ENCODE peak calls at places on chromosomes 5 and 9, in eight cellular contexts. L is adrenal gland, Z is esophagus squamous epithelium, O is A549, D is stomach, U is K562, M is IMR-90, F is uterus. H is an unnamed sample.

GRCh38 chr5:132354828-132355765 is 14.4 kb upstream of the SLC22A5 start:
- DNase-seq in F (no peak), U (no peak), M (no peak), Z (no peak), L (no peak), D (no peak), O (no peak), H (no peak)

GRCh38 chr9:4538621-4539020 is 48.4 kb downstream of the SLC1A1 start:
- DNase-seq in F (no peak), D (no peak), Z (no peak), U (no peak), L (no peak), O (no peak), M (no peak), H (no peak)

GRCh38 chr5:117262607-117263131 is 688.0 kb upstream of the SEMA6A start:
- DNase-seq in M (no peak), D (no peak), U (no peak), Z (no peak), F (no peak), L (no peak), O (no peak), H (no peak)

GRCh38 chr5:109829331-109829730 is 139.6 kb downstream of the MAN2A1 start:
- DNase-seq in O (no peak), U (no peak), M (peak), D (no peak), Z (no peak), L (no peak), F (no peak), H (no peak)

GRCh38 chr5:155732587-155733376 is 594.2 kb upstream of the SGCD start:
- DNase-seq in F (no peak), Z (no peak), U (no peak), O (no peak), M (no peak), L (no peak), D (no peak), H (no peak)

GRCh38 chr5:67679184-67679855 is 482.7 kb upstream of the CD180 start:
- DNase-seq in Z (no peak), D (no peak), F (no peak), M (no peak), U (no peak), L (no peak), O (no peak), H (no peak)

GRCh38 chr9:456365-456764 is 241.7 kb downstream of the DOCK8 start:
- DNase-seq in D (peak), L (peak), O (no peak), M (no peak), Z (no peak), F (peak), U (no peak), H (no peak)

GRCh38 chr5:43839218-43839617 is 236.2 kb downstream of the NNT start:
- DNase-seq in U (no peak), F (no peak), L (no peak), M (peak), Z (no peak), D (no peak), O (no peak), H (peak)

GRCh38 chr5:9712506-9713285 is 82.5 kb upstream of the TAS2R1 start:
- DNase-seq in L (no peak), F (no peak), D (no peak), O (no peak), Z (no peak), M (peak), U (no peak), H (no peak)

GRCh38 chr5:23523998-23524397 is 16.6 kb downstream of the PRDM9 start:
- DNase-seq in D (no peak), M (no peak), U (no peak), O (no peak), Z (no peak), F (no peak), L (no peak), H (no peak)

GRCh38 chr5:370311-370958 is 48.9 kb downstream of the AHRR start:
- DNase-seq in U (no peak), D (peak), O (no peak), L (no peak), Z (no peak), M (no peak), F (no peak), H (no peak)

GRCh38 chr9:69221036-69221435 is 47.0 kb downstream of the TJP2 start:
- DNase-seq in L (no peak), U (no peak), O (no peak), D (no peak), M (no peak), Z (no peak), F (no peak), H (no peak)

GRCh38 chr5:135204151-135204600 is 170.1 kb upstream of the PITX1 start:
- DNase-seq in U (peak), D (no peak), L (no peak), Z (no peak), M (peak), F (no peak), O (no peak), H (no peak)

GRCh38 chr5:176382721-176383120 is 5.7 kb downstream of the NOP16 start:
- DNase-seq in O (no peak), M (no peak), Z (no peak), U (no peak), F (no peak), L (no peak), D (no peak), H (no peak)

GRCh38 chr5:176383248-176383905 is 5.0 kb downstream of the NOP16 start:
- DNase-seq in M (no peak), F (no peak), D (no peak), O (no peak), U (no peak), L (no peak), Z (no peak), H (no peak)

GRCh38 chr5:176381423-176381822 is 7.0 kb downstream of the NOP16 start:
- DNase-seq in D (no peak), U (no peak), M (peak), L (no peak), O (no peak), Z (no peak), F (no peak), H (no peak)

GRCh38 chr5:176383961-176384360 is 4.4 kb downstream of the NOP16 start:
- DNase-seq in O (no peak), L (no peak), M (no peak), Z (no peak), U (no peak), D (no peak), F (no peak), H (no peak)

DNA sequence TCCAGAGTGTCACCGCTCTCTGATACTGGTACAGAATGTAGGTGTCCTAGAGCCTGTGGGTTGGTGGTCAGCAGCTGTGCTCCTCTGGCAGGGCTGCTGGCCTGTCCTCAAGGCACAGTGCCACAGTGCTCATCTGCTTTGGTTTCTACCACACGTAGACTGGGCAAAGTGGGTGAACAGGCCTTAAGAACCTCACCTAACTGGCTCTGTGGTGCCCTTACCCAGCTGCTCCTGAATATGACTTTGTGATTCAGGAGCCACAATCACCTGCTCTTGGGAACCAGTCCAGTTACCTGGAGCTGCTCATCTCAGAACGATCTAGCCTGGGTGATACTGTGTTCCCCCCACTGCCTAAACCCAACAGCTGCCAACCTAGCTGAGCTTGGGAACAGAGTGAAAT is 6.4 kb downstream of the NOP16 start:
- DNase-seq in L (no peak), F (no peak), D (no peak), Z (no peak), U (no peak), M (no peak), O (no peak), H (no peak)
- TF ChIP-seq POLR2A in L (no peak), F (no peak), D (no peak), Z (no peak), U (no peak), M (no peak), O (no peak), H (no peak)

DNA sequence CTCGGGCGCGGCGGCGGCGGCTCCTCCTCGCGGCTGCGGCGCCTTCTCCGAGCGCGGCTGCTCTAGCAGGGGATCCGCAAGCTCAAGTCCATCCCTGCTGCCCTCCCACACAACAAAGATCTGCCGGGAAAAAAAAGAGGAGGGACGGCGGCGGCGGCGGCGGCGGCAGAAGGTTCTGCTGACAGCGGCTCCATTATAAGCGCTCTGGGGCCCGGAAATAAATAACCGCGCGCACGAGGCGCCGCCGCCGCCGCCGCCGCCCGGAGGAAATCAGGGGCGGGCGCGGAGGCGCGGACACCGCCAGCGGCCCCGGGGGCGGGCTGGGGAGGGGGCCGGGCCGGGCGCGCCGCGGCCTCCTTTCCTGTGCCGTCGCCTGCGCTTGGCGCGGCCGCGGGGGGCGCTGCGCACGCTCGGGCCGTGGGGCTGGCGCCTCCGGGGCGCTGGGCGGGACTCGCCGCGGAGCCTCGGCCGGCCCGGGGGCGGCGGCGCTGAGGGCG is at the start of gene ANKH:
- DNase-seq in L (peak), Z (peak), D (peak), F (peak), M (peak), O (peak), U (peak), H (peak)
- TF ChIP-seq POLR2A in L (no peak), Z (no peak), D (no peak), F (no peak), M (peak), O (peak), U (no peak), H (peak)

GRCh38 chr9:36864491-36865410 is 169.3 kb downstream of the PAX5 start:
- DNase-seq in U (no peak), O (no peak), M (no peak), D (no peak), F (no peak), Z (no peak), L (no peak), H (no peak)
- TF ChIP-seq POLR2A in U (no peak), O (no peak), M (no peak), D (no peak), F (no peak), Z (no peak), L (no peak), H (no peak)

GRCh38 chr5:126126574-126126973 is 296.6 kb upstream of the GRAMD2B start:
- DNase-seq in D (no peak), U (no peak), F (no peak), O (no peak), Z (no peak), L (no peak), M (no peak), H (no peak)
- TF ChIP-seq POLR2A in D (no peak), U (no peak), F (no peak), O (no peak), Z (no peak), L (no peak), M (no peak), H (no peak)

GRCh38 chr5:32444946-32445758 is 612 bp upstream of the ZFR start:
- DNase-seq in O (no peak), U (no peak), Z (no peak), F (no peak), L (no peak), D (no peak), M (peak), H (no peak)

GRCh38 chr5:32445831-32446614 is 1.5 kb upstream of the ZFR start:
- DNase-seq in L (no peak), F (no peak), O (no peak), Z (no peak), D (no peak), M (no peak), U (no peak), H (no peak)

GRCh38 chr5:32443541-32444190 is 874 bp downstream of the ZFR start:
- DNase-seq in D (no peak), F (peak), L (peak), M (peak), U (peak), Z (no peak), O (peak), H (peak)

GRCh38 chr5:32443145-32443540 is 1.4 kb downstream of the ZFR start:
- DNase-seq in D (no peak), Z (no peak), F (no peak), U (no peak), O (no peak), M (peak), L (no peak), H (no peak)

GRCh38 chr5:32444191-32444945 is at the start of gene ZFR:
- DNase-seq in F (peak), U (peak), O (peak), L (peak), D (peak), Z (peak), M (peak), H (peak)
- TF ChIP-seq POLR2A in F (peak), U (peak), O (peak), L (peak), D (no peak), Z (no peak), M (peak), H (peak)

DNA sequence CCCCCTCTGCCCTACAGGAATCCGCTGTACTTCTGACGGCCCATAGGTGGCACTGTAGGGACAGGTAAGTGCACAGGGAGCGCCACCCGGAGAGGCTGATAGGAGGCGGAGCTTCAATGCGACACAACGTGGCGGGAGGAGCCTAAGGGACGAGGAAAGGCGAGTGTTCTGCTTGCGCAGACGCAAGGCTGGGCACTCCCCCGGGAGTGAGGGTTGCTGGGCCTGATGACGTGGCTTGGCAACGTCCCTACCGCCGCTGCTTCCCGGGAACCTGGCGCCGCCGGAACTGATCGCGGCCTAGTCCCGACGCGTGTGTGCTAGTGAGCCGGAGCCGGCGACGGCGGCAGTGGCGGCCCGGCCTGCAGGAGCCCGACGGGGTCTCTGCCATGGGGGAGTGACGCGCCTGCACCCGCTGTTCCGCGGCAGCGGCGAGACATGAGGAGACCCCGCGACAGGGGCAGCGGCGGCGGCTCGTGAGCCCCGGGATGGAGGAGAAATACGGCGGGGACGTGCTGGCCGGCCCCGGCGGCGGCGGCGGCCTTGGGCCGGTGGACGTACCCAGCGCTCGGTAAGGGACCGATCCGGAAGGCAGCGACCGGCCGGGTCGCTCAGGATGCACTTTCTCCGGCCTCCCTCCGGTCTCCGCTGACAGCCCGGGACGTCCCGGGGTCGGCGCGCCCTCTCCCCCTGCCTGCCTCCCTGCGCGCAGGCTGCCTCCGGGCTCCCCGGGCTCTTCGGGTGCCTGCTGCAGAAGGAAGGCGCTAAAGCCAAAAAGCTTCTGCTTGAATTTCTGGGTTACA is at the start of gene SLC30A5:
- DNase-seq in M (peak), O (peak), F (peak), Z (peak), U (peak), D (peak), L (peak), H (peak)
- TF ChIP-seq POLR2A in M (peak), O (peak), F (peak), Z (no peak), U (peak), D (peak), L (peak), H (peak)

H was measured in H54.